ENCODE peak calls at places on chromosomes 12 and 14, in four cellular contexts. Y is HCT116, C is K562, W is HepG2. L is an unnamed sample.

GRCh38 chr12:132429122-132429931 is 60.6 kb upstream of the FBRSL1 start:
- DNase-seq in Y (no peak), C (no peak), W (peak; percentile 20), L (no peak)

GRCh38 chr14:23193432-23193831 is 10.0 kb upstream of the SLC7A8 start:
- DNase-seq in Y (no peak), C (no peak), W (no peak), L (no peak)

GRCh38 chr14:75794615-75795038 is 133.6 kb downstream of the TTLL5 start:
- DNase-seq in Y (peak; percentile 7), C (peak; percentile 11), W (peak; percentile 9), L (peak; percentile 8)

GRCh38 chr14:96676161-96676560 is 121.0 kb upstream of the VRK1 start:
- DNase-seq in Y (no peak), C (no peak), W (no peak), L (no peak)

GRCh38 chr14:76917759-76918175 is 91.6 kb downstream of the LRRC74A start:
- DNase-seq in Y (no peak), C (no peak), W (no peak), L (no peak)

GRCh38 chr12:106845910-106846309 is 71.4 kb downstream of the RIC8B start:
- DNase-seq in Y (no peak), C (peak; percentile 14), W (no peak), L (no peak)

GRCh38 chr14:84144166-84144565 is 1385.8 kb upstream of the FLRT2 start:
- DNase-seq in Y (no peak), C (no peak), W (no peak), L (no peak)

GRCh38 chr12:8667280-8667679 is 4.7 kb upstream of the MFAP5 start:
- DNase-seq in Y (no peak), C (no peak), W (no peak), L (no peak)

GRCh38 chr12:45879363-45879895 is 110.9 kb downstream of the SCAF11 start:
- DNase-seq in Y (no peak), C (peak; percentile 30), W (no peak), L (no peak)
- TF ChIP-seq TCF7L2 in Y (no peak), C (no peak), W (no peak), L (no peak)

GRCh38 chr14:104686624-104687517 is 2.5 kb upstream of the INF2 start:
- DNase-seq in Y (no peak), C (no peak), W (no peak), L (no peak)

GRCh38 chr14:104685216-104685997 is 4.0 kb upstream of the INF2 start:
- DNase-seq in Y (no peak), C (no peak), W (peak; percentile 68), L (no peak)

GRCh38 chr14:104687601-104688504 is 1.6 kb upstream of the INF2 start:
- DNase-seq in Y (peak; percentile 62), C (no peak), W (peak; percentile 84), L (no peak)

GRCh38 chr14:104684449-104684821 is 5.0 kb upstream of the INF2 start:
- DNase-seq in Y (no peak), C (no peak), W (no peak), L (no peak)

GRCh38 chr14:104685998-104686610 is 3.3 kb upstream of the INF2 start:
- DNase-seq in Y (no peak), C (no peak), W (no peak), L (no peak)
- H3K4me1 ChIP-seq in Y (peaks cover 57% of the 10 kb centered on the region), C (peaks cover 57% of the 10 kb centered on the region), W (peaks cover 77% of the 10 kb centered on the region), L (peaks cover 44% of the 10 kb centered on the region)

GRCh38 chr12:11946161-11946560 is 124.6 kb upstream of the BCL2L14 start:
- DNase-seq in Y (no peak), C (no peak), W (no peak), L (no peak)

GRCh38 chr12:11947218-11947617 is 123.5 kb upstream of the BCL2L14 start:
- DNase-seq in Y (no peak), C (no peak), W (no peak), L (no peak)

GRCh38 chr12:11951209-11951608 is 119.5 kb upstream of the BCL2L14 start:
- DNase-seq in Y (no peak), C (no peak), W (no peak), L (no peak)

GRCh38 chr12:11953523-11953922 is 117.2 kb upstream of the BCL2L14 start:
- DNase-seq in Y (no peak), C (no peak), W (no peak), L (no peak)

GRCh38 chr12:11949738-11950403 is 120.9 kb upstream of the BCL2L14 start:
- DNase-seq in Y (no peak), C (no peak), W (no peak), L (no peak)
- TF ChIP-seq TCF7L2 in Y (no peak), C (no peak), W (no peak), L (no peak)

GRCh38 chr14:103087343-103087835 is 3.4 kb downstream of the LBHD2 start:
- DNase-seq in Y (no peak), C (no peak), W (no peak), L (no peak)
- H3K4me1 ChIP-seq in Y (peaks cover 8% of the 10 kb centered on the region), C (peaks cover 69% of the 10 kb centered on the region), W (peaks cover 84% of the 10 kb centered on the region), L (no peaks in the 10 kb centered on the region)

GRCh38 chr12:13816394-13816793 is 165.0 kb downstream of the GRIN2B start:
- DNase-seq in Y (no peak), C (no peak), W (no peak), L (no peak)

DNA sequence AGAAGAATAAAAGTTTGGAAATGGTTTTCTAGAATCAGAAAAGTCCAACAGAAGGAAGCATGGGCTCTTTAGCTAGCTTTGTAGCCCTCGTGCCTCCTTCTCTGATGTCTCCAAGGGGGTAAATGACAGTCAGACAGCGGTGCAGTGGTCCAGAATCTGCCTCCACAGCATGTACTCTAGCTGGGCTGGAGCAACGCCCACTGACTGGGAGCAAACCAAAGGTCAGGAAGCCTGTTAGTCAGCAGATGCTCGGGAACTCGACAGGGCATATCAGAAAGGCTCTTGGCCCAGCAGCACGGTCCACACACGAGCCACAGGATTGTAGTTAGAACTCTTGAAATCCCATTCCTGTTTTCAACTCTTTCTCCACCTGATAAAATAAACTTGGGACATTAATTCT is 164.3 kb downstream of the GRIN2B start:
- DNase-seq in Y (no peak), C (no peak), W (no peak), L (no peak)
- TF ChIP-seq TCF7L2 in Y (no peak), C (no peak), W (no peak), L (no peak)

DNA sequence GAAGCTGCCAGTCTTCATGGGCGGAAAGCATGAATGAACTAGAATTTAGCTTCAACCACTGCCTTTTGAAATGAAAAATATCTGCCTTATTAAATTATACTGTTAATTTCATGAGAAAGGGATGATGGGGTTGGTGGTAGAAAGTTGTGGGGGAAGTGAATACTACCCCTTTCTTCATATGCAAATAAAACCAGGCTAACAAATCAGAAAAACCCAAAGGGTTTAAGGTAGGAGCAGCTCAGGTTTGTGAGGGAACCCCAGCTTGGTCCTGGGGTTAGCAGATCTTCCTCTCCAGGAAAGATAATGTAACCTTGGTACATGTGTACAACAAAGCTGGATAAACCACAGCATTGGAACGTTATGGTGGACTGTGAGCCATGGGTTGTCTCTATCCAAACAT is 84.0 kb downstream of the PPP2R5C start:
- DNase-seq in Y (no peak), C (no peak), W (no peak), L (no peak)
- H3K4me1 ChIP-seq in Y (no peaks in the 10 kb centered on the region), C (peaks cover 11% of the 10 kb centered on the region), W (no peaks in the 10 kb centered on the region), L (no peaks in the 10 kb centered on the region)

DNA sequence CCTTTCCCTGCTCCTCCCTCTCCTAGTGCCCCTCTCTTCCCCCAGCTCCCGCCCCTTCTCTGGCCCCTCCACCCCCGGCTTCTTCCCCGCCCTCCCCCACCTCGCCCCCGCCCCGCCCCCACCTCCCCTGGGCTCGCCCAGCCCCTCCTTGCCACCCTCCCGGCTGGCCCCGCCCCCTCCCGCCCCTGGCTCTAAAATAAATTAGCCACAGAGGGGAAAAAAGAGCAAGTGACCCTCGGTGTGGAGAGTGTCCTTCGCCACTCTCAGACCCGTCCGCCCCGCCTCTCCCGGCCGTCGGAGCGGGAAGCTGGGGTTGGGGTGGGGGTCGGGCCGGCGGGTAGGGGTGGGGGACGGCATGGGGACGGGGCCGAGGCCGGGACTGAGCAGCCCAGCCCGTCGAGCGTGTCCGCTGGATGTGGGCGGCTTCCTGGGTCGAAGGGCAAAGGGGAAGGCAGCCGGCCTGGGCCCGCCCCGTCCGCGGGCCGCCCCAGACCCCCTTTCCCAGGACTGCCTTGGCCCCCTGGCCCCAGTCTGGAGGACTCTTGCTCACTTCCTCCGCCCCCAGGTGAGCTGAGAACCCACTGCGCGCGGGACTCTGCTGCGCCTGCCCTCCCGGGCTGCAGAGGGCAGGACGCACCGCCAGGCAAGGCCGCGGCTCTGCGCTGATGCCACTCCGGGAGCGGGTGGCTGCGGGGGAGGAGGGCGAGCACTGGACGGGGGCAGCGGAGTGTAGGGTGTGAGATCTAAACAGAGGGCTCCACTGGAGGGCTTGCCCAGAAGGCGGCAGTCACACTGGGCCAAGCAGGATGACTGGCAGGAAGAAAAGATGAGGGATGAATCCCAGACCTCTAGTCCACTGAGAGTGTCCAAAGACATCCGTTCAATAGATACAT is 571 bp upstream of the FIGNL2 start:
- DNase-seq in Y (no peak), C (peak; percentile 24), W (no peak), L (no peak)
- TF ChIP-seq TCF7L2 in Y (no peak), C (no peak), W (no peak), L (no peak)

DNA sequence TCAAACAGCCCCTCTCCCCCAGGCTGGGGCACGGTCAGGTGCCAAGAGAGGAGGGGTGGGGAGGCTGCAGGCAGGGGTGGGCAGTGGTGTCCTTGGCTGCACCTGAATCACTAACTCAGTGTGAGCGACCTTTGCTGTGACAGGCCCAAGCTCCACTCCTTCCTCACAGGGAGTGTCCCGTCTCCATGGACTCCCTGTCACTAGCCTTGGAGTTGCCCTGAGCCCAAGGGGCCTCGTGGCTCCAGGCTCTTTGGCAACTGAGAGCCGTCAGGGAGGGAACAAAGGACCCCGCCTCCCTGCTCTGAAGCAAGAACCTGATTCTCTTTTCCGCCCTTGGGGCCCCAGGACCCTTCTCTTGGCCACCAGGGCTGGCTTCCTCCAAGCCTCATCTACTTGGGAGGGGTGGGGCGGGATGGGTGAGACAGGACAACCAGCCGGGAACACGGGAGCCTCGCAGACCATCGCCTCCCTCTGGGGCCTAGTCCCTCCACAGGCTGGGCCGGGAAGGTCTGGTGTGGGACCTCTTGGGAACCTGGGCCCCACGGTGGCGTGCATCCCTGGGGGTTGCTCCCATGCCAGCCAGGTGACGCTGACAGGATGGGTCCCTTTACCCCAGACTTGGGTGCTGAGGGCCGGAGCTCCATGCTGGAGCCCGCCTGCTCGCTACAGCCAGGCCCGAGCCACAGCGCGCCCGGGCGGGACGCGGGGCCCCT is 935 bp upstream of the ADSS1 start:
- DNase-seq in Y (no peak), C (no peak), W (no peak), L (no peak)
- H3K4me1 ChIP-seq in Y (peaks cover 13% of the 10 kb centered on the region), C (peaks cover 66% of the 10 kb centered on the region), W (peaks cover 61% of the 10 kb centered on the region), L (peaks cover 33% of the 10 kb centered on the region)

DNA sequence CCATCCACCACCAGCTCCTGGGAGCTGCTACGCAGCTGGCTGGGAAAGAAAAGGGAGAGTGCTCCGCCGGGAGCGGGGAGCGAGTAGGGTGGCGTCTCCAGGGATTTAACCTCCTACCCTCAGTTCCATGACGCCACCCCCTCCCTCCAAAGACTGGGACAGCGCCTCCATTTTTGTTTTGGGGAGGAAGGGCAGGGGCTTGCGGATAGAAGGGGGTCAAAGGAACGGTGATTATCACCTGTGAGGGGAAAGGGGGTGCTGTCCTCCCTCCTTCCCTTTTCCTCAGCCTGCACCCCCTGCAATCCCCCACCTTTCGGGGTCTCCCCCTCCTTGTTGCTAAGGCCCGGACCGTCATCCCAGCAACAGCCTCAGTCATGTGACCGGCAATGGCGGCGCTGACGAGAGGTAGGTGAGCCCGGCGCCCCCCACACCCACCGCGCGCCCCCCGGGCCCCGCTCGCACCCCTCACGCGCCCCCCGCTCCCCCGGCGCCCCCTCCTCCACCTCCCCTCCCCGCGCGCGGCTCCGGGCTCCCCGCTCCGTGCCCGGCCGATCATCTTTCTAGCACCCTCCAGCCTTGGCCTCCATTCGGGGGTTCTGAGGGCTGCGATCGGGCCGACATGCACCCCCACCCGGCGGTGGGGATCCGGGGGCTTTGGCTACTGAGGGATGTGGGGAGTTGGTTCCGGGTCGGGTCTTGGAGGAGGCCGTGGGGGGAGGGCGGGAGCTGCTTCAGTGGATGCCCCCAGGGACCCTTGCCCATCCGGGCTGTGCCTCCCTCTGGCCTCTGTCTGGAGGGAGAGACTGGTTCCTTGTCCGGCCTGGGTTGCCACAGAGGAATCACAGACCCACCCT is at the start of gene DTX3:
- DNase-seq in Y (no peak), C (no peak), W (no peak), L (no peak)
- TF ChIP-seq TCF7L2 in Y (no peak), C (no peak), W (no peak), L (no peak)